ENCODE peak calls at places on chromosomes 7 and 10, in eight cellular contexts. D is PC-3, V is brain microvascular endothelial cell, K is ovary, H is fibroblast of lung, Z is iPS DF 6.9, B is PC-9, O is tibial artery. I is an unnamed sample. For H3K27me3, the result is how much of the 10 kb centered on the place peaks cover.

GRCh38 chr10:5556576-5556975 is 31.8 kb downstream of the CALML3 start:
- DNase-seq in D (no peak), V (no peak), K (no peak), H (no peak), Z (no peak), B (no peak), O (no peak), I (no peak)

GRCh38 chr10:86178401-86179142 is 188.0 kb downstream of the GRID1 start:
- DNase-seq in D (no peak), V (no peak), K (no peak), H (no peak), Z (peak), B (no peak), O (peak), I (no peak)

GRCh38 chr7:10106609-10107008 is 867.1 kb upstream of the PHF14 start:
- DNase-seq in D (no peak), V (no peak), K (no peak), H (no peak), Z (no peak), B (no peak), O (no peak), I (no peak)

GRCh38 chr7:132255084-132255483 is 321.2 kb downstream of the PLXNA4 start:
- DNase-seq in D (no peak), V (no peak), K (no peak), H (no peak), Z (no peak), B (no peak), O (no peak), I (no peak)

GRCh38 chr7:23373151-23374004 is 74.2 kb downstream of the MALSU1 start:
- DNase-seq in D (peak), V (no peak), K (no peak), H (peak), Z (no peak), B (no peak), O (no peak), I (no peak)

GRCh38 chr10:96695366-96695765 is 24.9 kb downstream of the PIK3AP1 start:
- DNase-seq in D (no peak), V (no peak), K (no peak), H (no peak), Z (no peak), B (no peak), O (no peak), I (no peak)

GRCh38 chr7:33671521-33672262 is 233.6 kb upstream of the BMPER start:
- DNase-seq in D (no peak), V (no peak), K (no peak), H (no peak), Z (no peak), B (no peak), O (no peak), I (no peak)

GRCh38 chr10:77629775-77630565 is 7.6 kb downstream of the KCNMA1 start:
- DNase-seq in D (peak), V (peak), K (no peak), H (no peak), Z (no peak), B (no peak), O (no peak), I (no peak)

GRCh38 chr7:26398436-26399308 is 107.0 kb downstream of the SNX10 start:
- DNase-seq in D (peak), V (no peak), K (peak), H (peak), Z (no peak), B (peak), O (peak), I (no peak)

GRCh38 chr7:136956671-136957070 is 88.2 kb downstream of the CHRM2 start:
- DNase-seq in D (peak), V (peak), K (no peak), H (peak), Z (no peak), B (no peak), O (no peak), I (peak)

GRCh38 chr7:149460493-149461330 is at the start of gene ZNF777:
- DNase-seq in D (peak), V (peak), K (peak), H (peak), Z (peak), B (peak), O (peak), I (peak)

GRCh38 chr7:36289833-36290661 is 99.6 kb upstream of the ANLN start:
- DNase-seq in D (peak), V (no peak), K (no peak), H (peak), Z (no peak), B (peak), O (no peak), I (peak)

GRCh38 chr10:23172429-23172828 is 19.7 kb upstream of the PTF1A start:
- DNase-seq in D (no peak), V (no peak), K (no peak), H (no peak), Z (no peak), B (no peak), O (no peak), I (no peak)

GRCh38 chr10:66827353-66827752 is 98.5 kb upstream of the LRRTM3 start:
- DNase-seq in D (peak), V (peak), K (no peak), H (peak), Z (no peak), B (peak), O (no peak), I (no peak)

GRCh38 chr7:114082934-114083647 is 164.3 kb upstream of the PPP1R3A start:
- DNase-seq in D (no peak), V (no peak), K (peak), H (peak), Z (no peak), B (no peak), O (peak), I (no peak)

GRCh38 chr7:74231232-74231590 is 21.4 kb downstream of the LAT2 start:
- DNase-seq in D (no peak), V (no peak), K (no peak), H (no peak), Z (no peak), B (no peak), O (no peak), I (no peak)

GRCh38 chr7:155153676-155154075 is 83.6 kb downstream of the HTR5A start:
- DNase-seq in D (no peak), V (no peak), K (no peak), H (no peak), Z (no peak), B (no peak), O (no peak), I (no peak)

GRCh38 chr7:55193245-55193644 is 171.9 kb upstream of the LANCL2 start:
- DNase-seq in D (no peak), V (no peak), K (no peak), H (peak), Z (no peak), B (no peak), O (no peak), I (no peak)

GRCh38 chr7:17774701-17775288 is 165.5 kb downstream of the SNX13 start:
- DNase-seq in D (no peak), V (peak), K (no peak), H (peak), Z (no peak), B (no peak), O (no peak), I (no peak)

GRCh38 chr7:5450549-5451327 is 27.1 kb upstream of the TNRC18 start:
- DNase-seq in D (peak), V (peak), K (peak), H (peak), Z (peak), B (no peak), O (peak), I (no peak)

GRCh38 chr7:49333180-49333881 is 409.0 kb downstream of the CDC14C start:
- DNase-seq in D (no peak), V (no peak), K (no peak), H (no peak), Z (no peak), B (no peak), O (no peak), I (no peak)

GRCh38 chr7:135335628-135336139 is 102.0 kb downstream of the STRA8 start:
- DNase-seq in D (peak), V (peak), K (no peak), H (peak), Z (peak), B (peak), O (peak), I (peak)

GRCh38 chr10:78194050-78194449 is 160.4 kb downstream of the RPS24 start:
- DNase-seq in D (peak), V (no peak), K (no peak), H (no peak), Z (no peak), B (no peak), O (no peak), I (no peak)

GRCh38 chr7:91373401-91373800 is 109.2 kb downstream of the FZD1 start:
- DNase-seq in D (no peak), V (no peak), K (no peak), H (no peak), Z (no peak), B (no peak), O (no peak), I (no peak)

GRCh38 chr7:80240265-80241025 is 105.8 kb downstream of the GNAI1 start:
- DNase-seq in D (peak), V (no peak), K (no peak), H (peak), Z (no peak), B (no peak), O (no peak), I (no peak)

GRCh38 chr7:24756545-24756988 is 697 bp downstream of the GSDME start:
- DNase-seq in D (no peak), V (no peak), K (peak), H (no peak), Z (no peak), B (no peak), O (peak), I (no peak)

GRCh38 chr7:24757799-24758275 is 573 bp upstream of the GSDME start:
- DNase-seq in D (peak), V (peak), K (peak), H (peak), Z (no peak), B (peak), O (no peak), I (no peak)

GRCh38 chr7:24756989-24757798 is at the start of gene GSDME:
- DNase-seq in D (peak), V (peak), K (peak), H (peak), Z (no peak), B (no peak), O (peak), I (no peak)

GRCh38 chr7:24755096-24755495 is 2.2 kb downstream of the GSDME start:
- DNase-seq in D (no peak), V (no peak), K (no peak), H (no peak), Z (no peak), B (no peak), O (no peak), I (no peak)

DNA sequence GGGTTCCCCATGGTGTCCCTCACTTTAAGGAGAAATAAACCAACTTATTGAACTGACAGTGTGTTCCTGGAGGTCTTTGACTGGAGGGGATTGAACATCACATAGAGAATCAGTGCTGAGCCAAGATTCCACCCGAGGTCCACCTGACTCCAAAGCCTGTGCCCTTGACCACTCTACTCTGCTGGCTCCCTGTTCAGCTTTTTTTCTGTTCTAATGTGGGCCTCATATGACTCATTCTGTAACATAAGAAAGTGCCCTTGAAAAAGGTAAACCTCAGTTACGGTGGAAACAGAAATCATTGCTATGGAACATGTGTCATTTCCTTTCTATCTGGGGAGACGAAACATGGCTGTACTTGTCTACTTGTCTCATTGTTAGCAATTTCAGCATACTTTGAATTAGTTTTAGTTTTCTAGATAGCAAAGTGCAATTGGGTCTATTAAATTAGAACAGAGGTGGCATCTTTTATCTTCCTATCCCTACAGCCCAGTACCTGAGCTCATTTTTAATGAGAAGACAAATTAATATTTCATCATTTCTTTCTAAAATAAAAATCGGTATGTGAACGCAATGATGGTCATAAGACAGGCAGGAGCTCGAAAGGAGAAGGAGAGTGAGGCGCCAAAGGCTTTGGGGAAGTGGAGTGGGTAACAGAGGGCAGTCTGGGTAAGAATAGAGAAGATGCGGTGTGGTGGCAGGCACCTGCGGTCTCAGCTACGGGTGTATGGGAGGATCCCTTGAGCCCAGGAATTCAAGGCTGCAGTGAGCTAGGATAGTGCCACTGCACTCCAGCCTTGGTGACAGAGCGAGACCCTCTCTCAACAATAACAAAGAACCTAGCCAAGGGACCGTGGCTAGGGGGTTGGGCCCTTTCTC is 1.5 kb downstream of the GSDME start:
- DNase-seq in D (peak), V (peak), K (no peak), H (peak), Z (no peak), B (no peak), O (no peak), I (no peak)
- H3K27me3 ChIP-seq in D (under half), V (under half), K (under half), H (under half), Z (under half), B (under half), O (under half), I (under half)

GRCh38 chr10:129966370-129966769 is 2.3 kb upstream of the EBF3 start:
- DNase-seq in D (no peak), V (no peak), K (no peak), H (no peak), Z (no peak), B (no peak), O (no peak), I (no peak)
- H3K27me3 ChIP-seq in D (half or more), V (half or more), K (under half), H (half or more), Z (half or more), B (under half), O (half or more), I (under half)

GRCh38 chr10:49158399-49158798 is 24.6 kb upstream of the FAM170B start:
- DNase-seq in D (no peak), V (no peak), K (no peak), H (no peak), Z (no peak), B (no peak), O (no peak), I (no peak)
- H3K27me3 ChIP-seq in D (half or more), V (under half), K (under half), H (under half), Z (under half), B (under half), O (under half), I (under half)

DNA sequence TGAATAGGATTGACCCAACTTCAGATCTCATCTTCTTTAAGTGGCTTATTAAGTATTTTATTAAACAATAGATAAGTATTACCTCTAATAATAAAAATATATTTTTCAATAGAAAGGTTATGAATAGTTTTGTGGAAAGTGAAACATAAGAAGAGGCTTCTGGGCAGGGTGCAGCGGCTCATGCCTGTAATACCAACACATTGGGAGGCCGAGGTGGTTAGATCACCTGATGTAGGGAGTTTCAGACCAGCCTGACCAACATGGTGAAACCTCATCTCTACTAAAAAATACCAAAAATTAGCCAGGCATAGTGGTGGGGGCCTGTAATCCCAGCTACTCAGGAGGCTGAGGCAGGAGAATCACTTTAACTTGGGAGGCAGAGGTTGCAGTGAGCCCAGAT is 26.5 kb downstream of the GPR85 start:
- DNase-seq in D (no peak), V (no peak), K (no peak), H (no peak), Z (no peak), B (no peak), O (no peak), I (no peak)
- H3K27me3 ChIP-seq in D (under half), V (under half), K (under half), H (under half), Z (under half), B (under half), O (under half), I (under half)

GRCh38 chr10:123517376-123517775 is 148.8 kb upstream of the GPR26 start:
- DNase-seq in D (no peak), V (no peak), K (no peak), H (no peak), Z (no peak), B (no peak), O (no peak), I (no peak)

GRCh38 chr10:123516291-123516690 is 149.9 kb upstream of the GPR26 start:
- DNase-seq in D (no peak), V (no peak), K (no peak), H (no peak), Z (no peak), B (no peak), O (no peak), I (no peak)

GRCh38 chr10:123515661-123516060 is 150.5 kb upstream of the GPR26 start:
- DNase-seq in D (no peak), V (no peak), K (no peak), H (no peak), Z (no peak), B (no peak), O (no peak), I (no peak)

GRCh38 chr10:123512881-123513822 is 153.0 kb upstream of the GPR26 start:
- DNase-seq in D (no peak), V (no peak), K (no peak), H (no peak), Z (no peak), B (no peak), O (no peak), I (no peak)

DNA sequence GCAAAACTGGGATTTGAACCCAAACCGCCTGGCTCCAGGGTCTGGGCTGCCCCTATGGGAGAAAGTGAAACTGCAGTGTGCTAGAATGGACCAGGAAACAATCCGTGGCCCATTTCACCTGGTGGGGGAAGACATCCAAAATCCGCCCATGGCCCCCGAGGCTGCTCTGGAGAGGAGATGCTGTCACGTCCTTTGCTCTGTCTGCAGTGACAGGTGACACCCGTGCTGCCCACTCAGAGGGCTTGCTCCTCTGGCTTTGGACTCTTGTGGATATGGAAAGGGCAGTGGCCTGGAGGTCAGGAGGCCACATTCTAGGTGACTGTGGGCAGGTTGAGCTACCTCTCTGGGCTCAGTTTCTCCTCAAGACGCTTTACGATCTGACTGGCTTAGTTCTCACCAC is 151.2 kb upstream of the GPR26 start:
- DNase-seq in D (no peak), V (no peak), K (no peak), H (no peak), Z (no peak), B (no peak), O (no peak), I (no peak)
- H3K27me3 ChIP-seq in D (under half), V (under half), K (under half), H (under half), Z (under half), B (half or more), O (under half), I (under half)

GRCh38 chr10:11142809-11143208 is 125.1 kb downstream of the CELF2 start:
- DNase-seq in D (no peak), V (no peak), K (no peak), H (no peak), Z (no peak), B (no peak), O (no peak), I (no peak)

GRCh38 chr10:11138634-11139033 is 121.0 kb downstream of the CELF2 start:
- DNase-seq in D (no peak), V (no peak), K (no peak), H (no peak), Z (no peak), B (no peak), O (no peak), I (no peak)

GRCh38 chr10:11141571-11142091 is 124.0 kb downstream of the CELF2 start:
- DNase-seq in D (no peak), V (no peak), K (no peak), H (no peak), Z (no peak), B (no peak), O (no peak), I (no peak)

GRCh38 chr10:11143240-11143639 is 125.6 kb downstream of the CELF2 start:
- DNase-seq in D (no peak), V (no peak), K (no peak), H (no peak), Z (no peak), B (no peak), O (no peak), I (no peak)

GRCh38 chr10:11140963-11141362 is 123.3 kb downstream of the CELF2 start:
- DNase-seq in D (no peak), V (no peak), K (no peak), H (no peak), Z (no peak), B (no peak), O (no peak), I (no peak)
- H3K27me3 ChIP-seq in D (under half), V (under half), K (under half), H (under half), Z (under half), B (under half), O (under half), I (under half)

GRCh38 chr10:71447676-71448075 is 51.0 kb downstream of the CDH23 start:
- DNase-seq in D (no peak), V (no peak), K (no peak), H (no peak), Z (no peak), B (no peak), O (no peak), I (no peak)

GRCh38 chr10:71443676-71444075 is 47.0 kb downstream of the CDH23 start:
- DNase-seq in D (no peak), V (no peak), K (no peak), H (no peak), Z (no peak), B (no peak), O (no peak), I (no peak)

GRCh38 chr10:71442000-71442399 is 45.3 kb downstream of the CDH23 start:
- DNase-seq in D (no peak), V (no peak), K (no peak), H (no peak), Z (no peak), B (no peak), O (no peak), I (no peak)

GRCh38 chr10:71442859-71443570 is 46.3 kb downstream of the CDH23 start:
- DNase-seq in D (no peak), V (no peak), K (no peak), H (no peak), Z (no peak), B (no peak), O (no peak), I (no peak)

DNA sequence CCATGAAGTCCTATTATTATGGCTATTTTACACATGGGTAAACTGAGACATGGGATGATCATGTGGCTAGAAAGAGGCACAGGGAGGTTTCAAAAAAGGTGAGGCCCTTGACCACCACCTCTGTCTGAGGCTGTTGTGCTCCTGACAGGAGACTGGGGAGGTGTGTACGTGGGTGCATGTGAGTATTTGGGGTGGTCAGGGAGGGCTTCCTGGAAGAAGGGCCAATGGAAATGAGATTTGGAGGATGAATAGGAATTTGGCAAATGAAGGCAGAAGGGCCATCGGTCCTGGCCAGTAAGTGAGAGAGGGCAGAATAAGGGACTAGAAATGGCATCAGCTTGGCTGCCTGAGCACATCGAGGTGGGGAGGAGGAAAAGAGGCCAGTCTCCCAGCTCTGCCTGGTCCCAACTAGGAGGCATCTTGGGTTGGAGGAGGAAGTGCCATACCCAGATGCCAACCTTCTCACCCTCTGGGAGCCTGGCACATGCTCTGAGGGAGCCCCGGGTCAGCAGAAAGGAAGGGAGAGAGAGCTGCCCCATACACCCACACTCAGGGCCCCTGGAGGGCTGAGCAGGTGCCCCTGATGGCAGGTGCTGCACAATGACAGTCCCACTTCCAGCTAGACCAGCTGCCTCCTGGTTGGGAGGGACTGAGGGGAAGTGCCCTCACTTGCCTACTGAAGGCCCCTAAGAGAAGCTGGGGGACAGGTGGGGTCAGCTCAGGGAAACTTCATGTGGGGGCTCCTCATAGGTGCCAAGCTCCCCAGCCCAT is 47.7 kb downstream of the CDH23 start:
- DNase-seq in D (no peak), V (no peak), K (no peak), H (no peak), Z (no peak), B (no peak), O (no peak), I (no peak)
- H3K27me3 ChIP-seq in D (under half), V (under half), K (under half), H (under half), Z (under half), B (under half), O (under half), I (under half)